ENCODE peak calls at places on chromosomes 11 and 22, in six cellular contexts. K, Q, H, M, T and P are unnamed samples.

GRCh38 chr11:73230931-73231330 is 12.8 kb downstream of the P2RY2 start:
- DNase-seq in T (no peak), Q (no peak), M (no peak), H (no peak), K (no peak), P (no peak)

GRCh38 chr11:20357150-20357549 is 6.4 kb upstream of the HTATIP2 start:
- DNase-seq in H (no peak), Q (no peak), M (no peak), K (no peak), T (no peak), P (no peak)

GRCh38 chr11:3147257-3147619 is 17.9 kb downstream of the OSBPL5 start:
- DNase-seq in H (no peak), K (peak), M (no peak), Q (no peak), T (no peak), P (no peak)

GRCh38 chr11:21710791-21711190 is 482.1 kb upstream of the ANO5 start:
- DNase-seq in Q (no peak), H (no peak), T (no peak), K (no peak), M (no peak), P (no peak)

GRCh38 chr11:27460158-27460565 is 12.4 kb downstream of the LGR4 start:
- DNase-seq in Q (no peak), M (no peak), T (no peak), K (no peak), H (no peak), P (no peak)

GRCh38 chr11:64210301-64211020 is 3.9 kb downstream of the FERMT3 start:
- DNase-seq in H (no peak), K (no peak), T (no peak), M (no peak), Q (no peak), P (no peak)

GRCh38 chr11:47451436-47451835 is 2.5 kb upstream of the RAPSN start:
- DNase-seq in T (no peak), H (no peak), Q (no peak), K (no peak), M (no peak), P (no peak)

GRCh38 chr11:70595452-70595851 is 197.1 kb downstream of the CTTN start:
- DNase-seq in M (no peak), K (no peak), T (no peak), H (no peak), Q (no peak), P (no peak)

GRCh38 chr11:114081641-114082414 is 22.3 kb downstream of the ZBTB16 start:
- DNase-seq in H (no peak), K (no peak), Q (no peak), T (no peak), M (no peak), P (no peak)

GRCh38 chr11:117885777-117886176 is 9.3 kb upstream of the FXYD6 start:
- DNase-seq in H (no peak), Q (no peak), M (no peak), K (no peak), T (no peak), P (no peak)

GRCh38 chr11:34214961-34215805 is 109.8 kb downstream of the NAT10 start:
- DNase-seq in K (no peak), M (no peak), Q (peak), H (no peak), T (no peak), P (no peak)

GRCh38 chr11:61718613-61719302 is 33.7 kb upstream of the MYRF start:
- DNase-seq in T (no peak), M (peak), Q (no peak), H (no peak), K (peak), P (no peak)

GRCh38 chr11:15074206-15075161 is 1.1 kb downstream of the CALCB start:
- DNase-seq in M (peak), H (peak), K (peak), Q (peak), T (peak), P (no peak)

GRCh38 chr11:121889931-121890330 is 226.1 kb downstream of the BLID start:
- DNase-seq in Q (no peak), T (no peak), H (no peak), M (peak), K (no peak), P (no peak)

GRCh38 chr11:44365616-44366015 is 55.7 kb upstream of the ALX4 start:
- DNase-seq in H (no peak), M (no peak), K (no peak), T (no peak), Q (no peak), P (no peak)

GRCh38 chr22:43110444-43110926 is at the start of gene BIK:
- DNase-seq in H (peak), M (no peak), K (no peak), Q (no peak), T (peak), P (no peak)

GRCh38 chr11:105937738-105938137 is 84.3 kb downstream of the MSANTD4 start:
- DNase-seq in K (peak), T (no peak), Q (no peak), M (no peak), H (no peak), P (no peak)

GRCh38 chr11:121471167-121471566 is 18.4 kb upstream of the SORL1-AS1 start:
- DNase-seq in K (no peak), Q (no peak), M (no peak), H (no peak), T (no peak), P (no peak)

GRCh38 chr11:65425105-65425970 is 2.7 kb downstream of the NEAT1 start:
- DNase-seq in K (peak), M (no peak), H (peak), T (peak), Q (peak), P (no peak)

GRCh38 chr22:17057959-17058814 is 26.6 kb upstream of the IL17RA start:
- DNase-seq in M (peak), K (peak), H (peak), T (no peak), Q (no peak), P (no peak)

GRCh38 chr11:111798279-111798678 is 32.1 kb upstream of the PPP2R1B start:
- DNase-seq in H (no peak), M (no peak), T (no peak), K (no peak), Q (no peak), P (no peak)

GRCh38 chr11:11445441-11446185 is 92.6 kb upstream of the CSNK2A3 start:
- DNase-seq in K (no peak), T (no peak), M (no peak), H (no peak), Q (no peak), P (no peak)

GRCh38 chr22:19429950-19430889 is 1.3 kb downstream of the HIRA start:
- DNase-seq in H (peak), T (peak), K (peak), M (no peak), Q (no peak), P (no peak)

GRCh38 chr11:9629064-9629463 is 34.8 kb upstream of the SWAP70 start:
- DNase-seq in M (no peak), Q (no peak), K (no peak), H (no peak), T (no peak), P (no peak)

GRCh38 chr11:47516155-47516554 is 36.8 kb downstream of the CELF1 start:
- DNase-seq in T (no peak), H (no peak), M (no peak), Q (no peak), K (no peak), P (no peak)

GRCh38 chr11:111183706-111184105 is 61.8 kb upstream of the POU2AF2 start:
- DNase-seq in M (no peak), T (no peak), K (no peak), H (no peak), Q (no peak), P (no peak)

GRCh38 chr22:44580176-44580575 is 82.1 kb upstream of the RTL6 start:
- DNase-seq in Q (no peak), T (no peak), K (no peak), M (no peak), H (no peak), P (no peak)

GRCh38 chr11:1449516-1450270 is 36.9 kb downstream of the MOB2 start:
- DNase-seq in K (no peak), Q (no peak), H (no peak), T (no peak), M (no peak), P (no peak)

GRCh38 chr11:1572200-1573076 is at the start of gene DUSP8:
- DNase-seq in H (peak), T (peak), K (peak), Q (peak), M (peak), P (no peak)

GRCh38 chr22:17743661-17744411 is 30.4 kb downstream of the BID start:
- DNase-seq in T (no peak), K (no peak), Q (no peak), H (no peak), M (no peak), P (no peak)